ENCODE peak calls at places on chromosomes 2 and 18, in nine cellular contexts. F is WERI-Rb-1, C is cardiac fibroblast, H is upper lobe of right lung, B is NB4, S is cardiac muscle cell, M is fibroblast of lung, L is brain microvascular endothelial cell, X is right lobe of liver. N is an unnamed sample.

GRCh38 chr18:48166971-48167370 is 236.5 kb upstream of the SMAD2 start:
- DNase-seq in F (no peak), C (no peak), H (no peak), B (peak), S (no peak), M (no peak), L (no peak), X (peak), N (no peak)

GRCh38 chr18:35875566-35875965 is 96.9 kb upstream of the RMP24 start:
- DNase-seq in F (no peak), C (no peak), H (no peak), B (no peak), S (no peak), M (no peak), L (no peak), X (no peak), N (no peak)

GRCh38 chr2:57444731-57445414 is 601.7 kb upstream of the VRK2 start:
- DNase-seq in F (no peak), C (peak), H (no peak), B (peak), S (no peak), M (no peak), L (no peak), X (no peak), N (no peak)

GRCh38 chr2:159297042-159297707 is 10.7 kb upstream of the WDSUB1 start:
- DNase-seq in F (peak), C (no peak), H (no peak), B (no peak), S (no peak), M (no peak), L (no peak), X (no peak), N (peak)

GRCh38 chr18:292271-292670 is 24.4 kb upstream of the THOC1 start:
- DNase-seq in F (peak), C (peak), H (no peak), B (peak), S (no peak), M (no peak), L (peak), X (no peak), N (no peak)

GRCh38 chr2:174428214-174428613 is 32.7 kb downstream of the SCRN3 start:
- DNase-seq in F (no peak), C (no peak), H (no peak), B (no peak), S (no peak), M (no peak), L (no peak), X (no peak), N (no peak)

GRCh38 chr2:132676999-132677398 is 7.0 kb upstream of the LYPD1 start:
- DNase-seq in F (no peak), C (no peak), H (no peak), B (no peak), S (no peak), M (peak), L (no peak), X (no peak), N (no peak)

GRCh38 chr2:219178377-219179175 is 501 bp downstream of the RETREG2 start:
- DNase-seq in F (peak), C (peak), H (no peak), B (peak), S (peak), M (no peak), L (peak), X (peak), N (no peak)

GRCh38 chr18:27860011-27860410 is 316.9 kb downstream of the CDH2 start:
- DNase-seq in F (peak), C (no peak), H (no peak), B (no peak), S (peak), M (no peak), L (no peak), X (no peak), N (no peak)

GRCh38 chr2:83103602-83104001 is 1355.5 kb downstream of the SUCLG1 start:
- DNase-seq in F (no peak), C (peak), H (no peak), B (no peak), S (no peak), M (peak), L (peak), X (no peak), N (no peak)

GRCh38 chr2:209391776-209392401 is 32.0 kb upstream of the MAP2 start:
- DNase-seq in F (no peak), C (peak), H (no peak), B (no peak), S (no peak), M (peak), L (peak), X (no peak), N (peak)

GRCh38 chr2:121479882-121480522 is 50.7 kb upstream of the RNU4ATAC start:
- DNase-seq in F (peak), C (no peak), H (no peak), B (peak), S (peak), M (peak), L (no peak), X (no peak), N (peak)

GRCh38 chr18:25725461-25725860 is 365.0 kb downstream of the SS18 start:
- DNase-seq in F (no peak), C (no peak), H (no peak), B (no peak), S (no peak), M (no peak), L (no peak), X (no peak), N (no peak)

GRCh38 chr18:60975419-60975818 is 357.8 kb upstream of the CDH20 start:
- DNase-seq in F (no peak), C (no peak), H (no peak), B (no peak), S (no peak), M (no peak), L (no peak), X (no peak), N (no peak)

GRCh38 chr18:2656237-2657042 is 914 bp downstream of the SMCHD1 start:
- DNase-seq in F (peak), C (peak), H (peak), B (peak), S (peak), M (peak), L (no peak), X (peak), N (no peak)

GRCh38 chr2:220684099-220684498 is 888.0 kb downstream of the EPHA4 start:
- DNase-seq in F (no peak), C (no peak), H (no peak), B (no peak), S (no peak), M (no peak), L (no peak), X (no peak), N (no peak)

GRCh38 chr2:220682616-220683015 is 889.5 kb downstream of the EPHA4 start:
- DNase-seq in F (no peak), C (no peak), H (no peak), B (no peak), S (no peak), M (no peak), L (no peak), X (no peak), N (no peak)

GRCh38 chr2:220687231-220687843 is 884.8 kb downstream of the EPHA4 start:
- DNase-seq in F (peak), C (peak), H (peak), B (peak), S (peak), M (peak), L (peak), X (peak), N (peak)
- TF ChIP-seq CTCF in F (peak), C (peak), H (peak), B (peak), S (peak), M (peak), L (peak), X (peak), N (peak)

DNA sequence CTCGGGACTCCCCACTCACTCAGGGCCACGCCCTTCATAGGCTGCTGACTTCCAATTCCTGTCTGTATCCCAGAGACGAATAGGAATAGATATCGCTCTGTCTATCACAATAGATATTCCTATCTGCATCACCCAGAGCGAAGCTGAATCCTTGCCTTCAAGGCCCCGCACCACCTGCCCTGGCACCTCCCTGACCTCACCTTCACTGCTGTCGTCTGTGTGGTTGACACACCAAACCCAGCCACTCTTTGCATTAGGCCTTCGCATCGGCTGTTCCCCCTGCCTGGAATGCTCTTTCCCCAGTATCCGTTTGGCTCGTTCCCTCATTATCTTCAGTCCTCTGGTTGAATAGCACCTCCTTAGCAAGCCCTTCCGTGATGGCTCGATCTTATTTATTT is 43.5 kb downstream of the ATOH8 start:
- DNase-seq in F (no peak), C (no peak), H (no peak), B (no peak), S (no peak), M (no peak), L (no peak), X (no peak), N (no peak)
- H3K4me3 ChIP-seq in F (no peak), C (no peak), H (no peak), B (no peak), S (no peak), M (no peak), L (no peak), X (no peak), N (no peak)

GRCh38 chr2:98803747-98804650 is 73.1 kb upstream of the MGAT4A start:
- DNase-seq in F (no peak), C (no peak), H (no peak), B (no peak), S (no peak), M (no peak), L (no peak), X (peak), N (no peak)
- TF ChIP-seq CTCF in F (no peak), C (no peak), H (no peak), B (no peak), S (no peak), M (no peak), L (no peak), X (no peak), N (no peak)

GRCh38 chr2:69720404-69720803 is 21.5 kb upstream of the ANXA4 start:
- DNase-seq in F (no peak), C (peak), H (no peak), B (no peak), S (no peak), M (no peak), L (no peak), X (no peak), N (no peak)

GRCh38 chr2:69725706-69726360 is 16.1 kb upstream of the ANXA4 start:
- DNase-seq in F (no peak), C (no peak), H (no peak), B (no peak), S (no peak), M (no peak), L (no peak), X (no peak), N (no peak)

GRCh38 chr2:69723791-69724190 is 18.1 kb upstream of the ANXA4 start:
- DNase-seq in F (no peak), C (no peak), H (no peak), B (no peak), S (no peak), M (no peak), L (no peak), X (no peak), N (no peak)

GRCh38 chr2:69720922-69721491 is 20.9 kb upstream of the ANXA4 start:
- DNase-seq in F (no peak), C (no peak), H (no peak), B (no peak), S (no peak), M (no peak), L (no peak), X (no peak), N (no peak)

DNA sequence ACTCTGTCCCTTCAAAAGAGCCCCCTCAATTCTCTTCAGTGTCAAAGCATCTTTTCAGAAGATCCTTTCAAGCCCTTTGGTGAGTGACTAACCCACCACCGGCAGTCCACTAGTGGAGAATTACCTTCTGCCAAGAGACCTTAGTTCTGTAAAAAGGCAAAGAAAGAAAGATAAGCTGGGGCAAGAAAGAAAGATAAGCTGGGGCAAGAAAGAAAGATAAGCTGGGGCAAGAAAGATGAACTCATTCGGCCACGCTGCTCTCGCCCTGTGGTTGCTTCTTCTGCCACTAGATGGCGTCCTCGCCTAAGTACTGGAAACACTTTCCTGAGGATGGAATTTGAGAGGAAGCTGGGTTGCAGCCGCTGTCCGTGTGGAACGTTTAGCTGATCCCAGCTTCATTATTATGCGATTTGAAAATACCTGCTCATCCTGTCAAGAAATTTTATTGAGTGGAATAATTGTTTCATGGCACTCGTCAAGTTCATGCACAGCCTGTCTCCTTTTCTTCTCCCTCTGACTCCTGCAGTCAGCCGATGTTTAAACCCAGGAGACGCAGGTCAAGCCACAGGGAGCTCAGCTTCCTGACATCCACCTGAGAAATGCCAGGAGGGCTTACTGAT is 17.3 kb upstream of the ANXA4 start:
- DNase-seq in F (peak), C (peak), H (peak), B (peak), S (peak), M (peak), L (peak), X (peak), N (no peak)
- H3K4me3 ChIP-seq in F (peak), C (no peak), H (peak), B (no peak), S (peak), M (no peak), L (peak), X (peak), N (no peak)

DNA sequence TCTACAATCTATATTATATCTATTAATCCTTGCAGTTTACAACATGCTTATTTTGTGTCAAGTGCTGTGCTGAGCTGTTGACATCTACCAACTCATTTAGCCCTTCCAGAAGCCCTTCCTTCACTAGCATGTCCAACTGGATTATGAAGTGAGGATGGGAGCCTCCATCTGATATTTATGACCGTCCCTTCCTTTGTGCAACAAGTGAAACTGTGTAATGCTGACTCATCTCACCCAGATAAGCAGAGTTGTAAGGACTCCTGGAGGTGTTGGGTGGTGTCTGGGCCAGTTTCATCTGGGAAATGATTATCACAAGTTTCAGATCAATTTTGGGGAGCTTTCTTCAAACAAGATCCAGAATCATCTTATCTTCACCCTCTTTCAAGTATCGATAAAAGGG is 156.6 kb upstream of the ETAA1 start:
- DNase-seq in F (no peak), C (no peak), H (no peak), B (no peak), S (no peak), M (peak), L (peak), X (no peak), N (no peak)
- TF ChIP-seq CTCF in F (no peak), C (no peak), H (no peak), B (no peak), S (no peak), M (no peak), L (no peak), X (no peak), N (no peak)

GRCh38 chr18:76621782-76622495 is 126.9 kb upstream of the ZNF516 start:
- DNase-seq in F (no peak), C (peak), H (no peak), B (peak), S (no peak), M (peak), L (peak), X (no peak), N (no peak)
- H3K4me3 ChIP-seq in F (peak), C (no peak), H (peak), B (peak), S (no peak), M (peak), L (peak), X (peak), N (no peak)

DNA sequence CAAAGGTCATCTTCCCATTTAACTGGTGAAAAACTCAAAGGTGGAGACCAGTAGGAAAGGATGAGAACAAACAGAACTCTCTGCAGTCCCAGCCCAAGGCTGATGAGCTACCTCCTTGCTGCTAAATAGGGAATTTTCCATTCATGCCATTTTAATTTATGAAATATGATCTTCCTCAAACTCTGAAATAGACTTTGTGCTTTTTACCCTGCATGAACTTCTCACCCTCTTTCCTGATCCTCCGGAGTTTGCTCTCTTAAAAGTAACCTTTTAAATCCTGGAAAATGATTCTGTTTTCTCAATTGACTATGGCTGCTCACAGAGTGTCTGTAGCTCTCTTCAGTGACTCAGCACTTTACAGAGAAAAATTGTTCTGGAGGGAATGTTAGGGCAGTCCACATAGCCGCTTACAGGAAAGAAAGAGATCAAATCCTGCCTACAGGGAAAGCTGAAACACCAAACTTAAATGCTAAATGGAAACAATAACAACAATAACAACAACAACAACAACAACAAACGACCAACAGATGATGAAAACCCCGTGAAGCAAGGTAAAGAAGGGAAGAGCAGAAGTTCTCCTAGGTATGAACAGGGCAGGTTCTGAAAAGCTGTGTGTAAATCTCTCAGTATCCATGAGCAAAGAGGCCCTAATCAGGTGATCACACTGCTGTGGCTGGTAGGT is 79.8 kb upstream of the SESTD1 start:
- DNase-seq in F (no peak), C (peak), H (no peak), B (no peak), S (peak), M (peak), L (peak), X (no peak), N (no peak)
- TF ChIP-seq CTCF in F (no peak), C (no peak), H (no peak), B (no peak), S (no peak), M (no peak), L (no peak), X (no peak), N (no peak)

DNA sequence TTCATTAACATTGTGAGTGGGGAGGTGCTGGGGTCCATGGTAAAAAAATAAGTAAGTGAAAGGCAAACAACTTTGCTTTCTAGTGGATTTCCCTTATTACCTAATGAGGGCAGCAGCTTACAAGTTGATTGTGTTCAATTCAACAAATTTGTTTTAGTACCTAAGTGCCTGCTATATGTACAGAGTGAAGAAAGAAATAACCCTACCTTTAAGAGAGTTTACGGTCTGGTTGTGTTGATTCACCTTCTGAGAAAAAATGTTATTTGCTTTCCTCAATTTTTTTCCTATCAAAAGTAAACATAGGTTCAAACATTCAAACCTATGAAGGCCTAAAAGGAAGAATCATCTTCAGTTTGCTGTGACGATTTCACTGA is 1.6 kb upstream of the SPTBN1 start:
- DNase-seq in F (no peak), C (no peak), H (no peak), B (no peak), S (no peak), M (no peak), L (no peak), X (no peak), N (no peak)
- H3K4me3 ChIP-seq in F (no peak), C (no peak), H (peak), B (no peak), S (no peak), M (no peak), L (no peak), X (no peak), N (no peak)

N was measured in LNCaP clone FGC.